ENCODE peak calls at places on chromosomes 5 and 9, in five cellular contexts. One of them, this sample, is unnamed. For H3K4me1, the result is how much of the 10 kb centered on the place peaks cover.

GRCh38 chr5:151005975-151006576 is 14.3 kb upstream of the GPX3 start:
- DNase-seq in endothelial cell of umbilical vein: peak
- DNase-seq in gastrocnemius medialis: peak
- DNase-seq in CD8-positive, alpha-beta memory T cell: no peak
- DNase-seq in tibial artery: peak
- DNase-seq in this sample: peak

GRCh38 chr5:68365894-68366293 is 150.3 kb downstream of the PIK3R1 start:
- DNase-seq in tibial artery: no peak
- DNase-seq in endothelial cell of umbilical vein: no peak
- DNase-seq in CD8-positive, alpha-beta memory T cell: no peak
- DNase-seq in gastrocnemius medialis: no peak
- DNase-seq in this sample: peak

GRCh38 chr5:79947486-79948023 is 43.5 kb downstream of the MTX3 start:
- DNase-seq in gastrocnemius medialis: no peak
- DNase-seq in tibial artery: no peak
- DNase-seq in CD8-positive, alpha-beta memory T cell: no peak
- DNase-seq in endothelial cell of umbilical vein: no peak
- DNase-seq in this sample: no peak

GRCh38 chr9:36102742-36103495 is 33.6 kb upstream of the GLIPR2 start:
- DNase-seq in gastrocnemius medialis: peak
- DNase-seq in endothelial cell of umbilical vein: peak
- DNase-seq in CD8-positive, alpha-beta memory T cell: peak
- DNase-seq in tibial artery: peak
- DNase-seq in this sample: no peak

GRCh38 chr9:127783111-127783621 is 2.7 kb upstream of the CDK9 start:
- DNase-seq in CD8-positive, alpha-beta memory T cell: peak
- DNase-seq in tibial artery: peak
- DNase-seq in gastrocnemius medialis: no peak
- DNase-seq in endothelial cell of umbilical vein: peak
- DNase-seq in this sample: peak

GRCh38 chr9:113350338-113350672 is 964 bp downstream of the BSPRY start:
- DNase-seq in tibial artery: no peak
- DNase-seq in CD8-positive, alpha-beta memory T cell: no peak
- DNase-seq in gastrocnemius medialis: no peak
- DNase-seq in endothelial cell of umbilical vein: no peak
- DNase-seq in this sample: no peak

GRCh38 chr9:70488098-70488792 is 73.8 kb upstream of the KLF9 start:
- DNase-seq in gastrocnemius medialis: no peak
- DNase-seq in endothelial cell of umbilical vein: no peak
- DNase-seq in CD8-positive, alpha-beta memory T cell: no peak
- DNase-seq in tibial artery: no peak
- DNase-seq in this sample: no peak

GRCh38 chr5:118486647-118487046 is 501.7 kb downstream of the DTWD2 start:
- DNase-seq in tibial artery: no peak
- DNase-seq in gastrocnemius medialis: no peak
- DNase-seq in endothelial cell of umbilical vein: no peak
- DNase-seq in CD8-positive, alpha-beta memory T cell: no peak
- DNase-seq in this sample: no peak

GRCh38 chr9:16726023-16726422 is 144.4 kb downstream of the BNC2 start:
- DNase-seq in tibial artery: no peak
- DNase-seq in CD8-positive, alpha-beta memory T cell: no peak
- DNase-seq in gastrocnemius medialis: no peak
- DNase-seq in endothelial cell of umbilical vein: peak
- DNase-seq in this sample: no peak

GRCh38 chr5:109329296-109330252 is 80.2 kb downstream of the PJA2 start:
- DNase-seq in gastrocnemius medialis: no peak
- DNase-seq in tibial artery: no peak
- DNase-seq in CD8-positive, alpha-beta memory T cell: no peak
- DNase-seq in endothelial cell of umbilical vein: peak
- DNase-seq in this sample: no peak

GRCh38 chr9:129455151-129455995 is 165.5 kb downstream of the C9orf50 start:
- DNase-seq in gastrocnemius medialis: no peak
- DNase-seq in tibial artery: no peak
- DNase-seq in endothelial cell of umbilical vein: no peak
- DNase-seq in CD8-positive, alpha-beta memory T cell: no peak
- DNase-seq in this sample: no peak

GRCh38 chr9:129458155-129458661 is 162.7 kb downstream of the C9orf50 start:
- DNase-seq in gastrocnemius medialis: no peak
- DNase-seq in CD8-positive, alpha-beta memory T cell: peak
- DNase-seq in tibial artery: no peak
- DNase-seq in endothelial cell of umbilical vein: no peak
- DNase-seq in this sample: no peak

GRCh38 chr9:129457325-129457779 is 163.5 kb downstream of the C9orf50 start:
- DNase-seq in endothelial cell of umbilical vein: no peak
- DNase-seq in CD8-positive, alpha-beta memory T cell: no peak
- DNase-seq in gastrocnemius medialis: no peak
- DNase-seq in tibial artery: no peak
- DNase-seq in this sample: no peak

GRCh38 chr9:129454468-129455067 is 166.3 kb downstream of the C9orf50 start:
- DNase-seq in endothelial cell of umbilical vein: no peak
- DNase-seq in CD8-positive, alpha-beta memory T cell: no peak
- DNase-seq in tibial artery: no peak
- DNase-seq in gastrocnemius medialis: no peak
- DNase-seq in this sample: no peak

DNA sequence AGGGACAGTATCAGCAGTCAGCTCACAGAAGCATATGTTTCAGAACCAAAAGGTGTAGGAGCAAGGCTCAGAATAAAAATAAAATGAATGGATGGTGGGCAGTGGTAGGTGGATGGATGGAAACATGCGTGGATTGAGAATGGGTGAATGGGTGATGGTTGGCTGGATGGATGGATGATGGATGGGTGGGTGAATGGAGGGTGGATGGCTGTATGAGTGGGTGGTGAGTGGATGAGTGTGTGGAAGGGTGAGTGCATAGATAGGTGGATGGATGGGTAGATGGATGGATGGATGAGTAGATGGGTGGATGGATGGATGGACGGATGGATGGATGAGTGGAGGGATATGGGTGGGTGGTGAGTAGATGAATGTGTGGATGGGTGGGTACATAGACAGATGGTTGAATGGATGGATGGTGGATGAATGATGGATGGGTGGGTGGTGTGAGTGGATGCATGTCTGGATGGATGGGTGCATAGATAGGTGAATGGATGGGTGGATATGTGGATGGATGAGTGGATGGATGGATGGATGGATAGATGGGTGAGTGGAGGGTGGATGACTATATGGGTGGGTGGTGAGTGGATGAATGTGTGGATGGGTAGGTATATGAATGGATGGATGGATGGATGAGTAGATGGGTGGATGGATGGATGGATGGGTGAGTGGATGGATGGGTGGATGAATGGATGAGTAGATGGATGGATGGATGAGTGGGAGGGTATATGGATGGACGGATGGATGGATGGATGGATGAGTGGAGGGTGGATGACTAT is 164.2 kb downstream of the C9orf50 start:
- DNase-seq in CD8-positive, alpha-beta memory T cell: no peak
- DNase-seq in endothelial cell of umbilical vein: no peak
- DNase-seq in tibial artery: no peak
- DNase-seq in gastrocnemius medialis: no peak
- DNase-seq in this sample: no peak
- H3K4me1 ChIP-seq in CD8-positive, alpha-beta memory T cell: under half
- H3K4me1 ChIP-seq in endothelial cell of umbilical vein: under half
- H3K4me1 ChIP-seq in tibial artery: under half
- H3K4me1 ChIP-seq in gastrocnemius medialis: under half
- H3K4me1 ChIP-seq in this sample: under half

DNA sequence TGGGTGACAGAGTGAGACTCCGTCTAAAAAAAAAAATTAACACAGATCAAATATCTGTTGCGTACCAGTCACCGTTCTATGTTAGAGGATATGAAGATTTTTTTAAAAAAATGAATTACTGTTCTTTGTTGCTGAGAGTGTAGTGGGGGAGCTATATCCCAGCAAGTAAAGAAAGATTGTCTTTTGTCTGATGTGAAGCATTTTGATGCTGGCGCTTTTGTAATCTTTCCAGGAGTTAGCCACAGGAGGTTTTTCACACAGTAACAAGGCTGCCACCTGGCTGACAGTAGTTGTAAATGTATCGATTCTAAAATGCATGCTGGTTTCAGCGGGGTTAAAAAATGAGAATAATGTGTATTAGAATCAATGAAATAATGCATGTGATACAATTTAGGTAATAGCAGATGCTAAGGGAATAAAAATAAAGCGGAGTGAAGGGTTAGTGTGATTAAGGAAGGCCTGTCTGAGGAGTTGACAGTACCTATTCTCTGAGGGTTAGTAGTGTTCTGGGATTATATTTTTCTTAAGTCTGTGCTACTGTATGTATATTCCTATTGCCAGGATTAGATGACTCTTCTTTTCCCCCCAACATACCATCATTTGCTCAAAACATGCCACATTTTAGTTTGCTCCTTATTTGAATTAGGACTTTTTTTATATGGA is 3.4 kb downstream of the LMNB1 start:
- DNase-seq in tibial artery: no peak
- DNase-seq in CD8-positive, alpha-beta memory T cell: peak
- DNase-seq in gastrocnemius medialis: peak
- DNase-seq in endothelial cell of umbilical vein: peak
- DNase-seq in this sample: no peak
- H3K27ac ChIP-seq in tibial artery: no peak
- H3K27ac ChIP-seq in CD8-positive, alpha-beta memory T cell: no peak
- H3K27ac ChIP-seq in gastrocnemius medialis: no peak
- H3K27ac ChIP-seq in endothelial cell of umbilical vein: no peak
- H3K27ac ChIP-seq in this sample: no peak

GRCh38 chr5:97131139-97131710 is 11.2 kb downstream of the LIX1 start:
- DNase-seq in CD8-positive, alpha-beta memory T cell: no peak
- DNase-seq in endothelial cell of umbilical vein: no peak
- DNase-seq in gastrocnemius medialis: no peak
- DNase-seq in tibial artery: no peak
- DNase-seq in this sample: no peak
- H3K4me1 ChIP-seq in CD8-positive, alpha-beta memory T cell: under half
- H3K4me1 ChIP-seq in endothelial cell of umbilical vein: under half
- H3K4me1 ChIP-seq in gastrocnemius medialis: under half
- H3K4me1 ChIP-seq in tibial artery: under half
- H3K4me1 ChIP-seq in this sample: under half

GRCh38 chr9:89743576-89744254 is 138.9 kb downstream of the GADD45G start:
- DNase-seq in tibial artery: no peak
- DNase-seq in CD8-positive, alpha-beta memory T cell: peak
- DNase-seq in endothelial cell of umbilical vein: no peak
- DNase-seq in gastrocnemius medialis: no peak
- DNase-seq in this sample: no peak
- H3K27ac ChIP-seq in tibial artery: no peak
- H3K27ac ChIP-seq in CD8-positive, alpha-beta memory T cell: no peak
- H3K27ac ChIP-seq in endothelial cell of umbilical vein: no peak
- H3K27ac ChIP-seq in gastrocnemius medialis: no peak
- H3K27ac ChIP-seq in this sample: no peak

GRCh38 chr9:133060417-133060841 is 1.4 kb upstream of the CEL start:
- DNase-seq in gastrocnemius medialis: no peak
- DNase-seq in CD8-positive, alpha-beta memory T cell: no peak
- DNase-seq in endothelial cell of umbilical vein: no peak
- DNase-seq in tibial artery: no peak
- DNase-seq in this sample: no peak
- H3K4me1 ChIP-seq in gastrocnemius medialis: under half
- H3K4me1 ChIP-seq in CD8-positive, alpha-beta memory T cell: under half
- H3K4me1 ChIP-seq in endothelial cell of umbilical vein: under half
- H3K4me1 ChIP-seq in tibial artery: under half
- H3K4me1 ChIP-seq in this sample: under half

GRCh38 chr9:124812401-124813016 is 35.6 kb downstream of the OLFML2A start:
- DNase-seq in gastrocnemius medialis: no peak
- DNase-seq in endothelial cell of umbilical vein: no peak
- DNase-seq in CD8-positive, alpha-beta memory T cell: no peak
- DNase-seq in tibial artery: no peak
- DNase-seq in this sample: no peak
- H3K27ac ChIP-seq in gastrocnemius medialis: no peak
- H3K27ac ChIP-seq in endothelial cell of umbilical vein: no peak
- H3K27ac ChIP-seq in CD8-positive, alpha-beta memory T cell: no peak
- H3K27ac ChIP-seq in tibial artery: no peak
- H3K27ac ChIP-seq in this sample: peak

GRCh38 chr9:137304383-137305059 is 2.5 kb upstream of the NRARP start:
- DNase-seq in gastrocnemius medialis: no peak
- DNase-seq in CD8-positive, alpha-beta memory T cell: no peak
- DNase-seq in tibial artery: peak
- DNase-seq in endothelial cell of umbilical vein: no peak
- DNase-seq in this sample: no peak
- H3K4me1 ChIP-seq in gastrocnemius medialis: under half
- H3K4me1 ChIP-seq in CD8-positive, alpha-beta memory T cell: under half
- H3K4me1 ChIP-seq in tibial artery: under half
- H3K4me1 ChIP-seq in endothelial cell of umbilical vein: under half
- H3K4me1 ChIP-seq in this sample: half or more

DNA sequence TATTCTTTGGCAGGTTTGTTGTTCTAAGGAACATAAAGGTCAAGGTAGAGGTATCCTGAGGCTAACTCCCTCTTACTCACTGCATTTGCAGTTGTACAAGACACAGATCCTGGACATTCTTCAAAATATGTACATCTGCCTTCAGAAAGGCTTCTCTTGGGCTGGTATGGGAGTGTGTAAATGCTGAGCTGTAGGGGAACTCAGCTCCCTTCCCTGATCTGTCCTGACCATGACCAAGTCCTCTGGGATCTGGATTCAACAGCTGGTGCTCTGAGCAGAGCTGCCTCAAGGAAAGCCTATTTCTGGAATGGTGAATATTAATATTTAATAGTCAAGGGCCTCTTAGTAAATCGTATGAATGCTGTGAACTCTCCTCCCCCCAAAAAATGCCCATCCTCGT is 117.4 kb downstream of the PRKACG start:
- DNase-seq in CD8-positive, alpha-beta memory T cell: no peak
- DNase-seq in tibial artery: no peak
- DNase-seq in endothelial cell of umbilical vein: no peak
- DNase-seq in gastrocnemius medialis: no peak
- DNase-seq in this sample: no peak
- H3K27ac ChIP-seq in CD8-positive, alpha-beta memory T cell: no peak
- H3K27ac ChIP-seq in tibial artery: no peak
- H3K27ac ChIP-seq in endothelial cell of umbilical vein: no peak
- H3K27ac ChIP-seq in gastrocnemius medialis: peak
- H3K27ac ChIP-seq in this sample: no peak

GRCh38 chr5:116517557-116517956 is 57.1 kb downstream of the SEMA6A start:
- DNase-seq in tibial artery: no peak
- DNase-seq in CD8-positive, alpha-beta memory T cell: no peak
- DNase-seq in endothelial cell of umbilical vein: no peak
- DNase-seq in gastrocnemius medialis: no peak
- DNase-seq in this sample: peak

GRCh38 chr5:116516021-116516420 is 58.6 kb downstream of the SEMA6A start:
- DNase-seq in tibial artery: no peak
- DNase-seq in endothelial cell of umbilical vein: no peak
- DNase-seq in CD8-positive, alpha-beta memory T cell: no peak
- DNase-seq in gastrocnemius medialis: no peak
- DNase-seq in this sample: no peak

GRCh38 chr5:116521173-116521872 is 53.3 kb downstream of the SEMA6A start:
- DNase-seq in CD8-positive, alpha-beta memory T cell: no peak
- DNase-seq in endothelial cell of umbilical vein: no peak
- DNase-seq in tibial artery: no peak
- DNase-seq in gastrocnemius medialis: no peak
- DNase-seq in this sample: no peak

GRCh38 chr5:116520706-116521105 is 53.9 kb downstream of the SEMA6A start:
- DNase-seq in tibial artery: no peak
- DNase-seq in endothelial cell of umbilical vein: no peak
- DNase-seq in CD8-positive, alpha-beta memory T cell: no peak
- DNase-seq in gastrocnemius medialis: no peak
- DNase-seq in this sample: no peak

GRCh38 chr5:116518423-116518822 is 56.2 kb downstream of the SEMA6A start:
- DNase-seq in tibial artery: no peak
- DNase-seq in CD8-positive, alpha-beta memory T cell: no peak
- DNase-seq in gastrocnemius medialis: no peak
- DNase-seq in endothelial cell of umbilical vein: no peak
- DNase-seq in this sample: no peak
- H3K4me1 ChIP-seq in tibial artery: under half
- H3K4me1 ChIP-seq in CD8-positive, alpha-beta memory T cell: under half
- H3K4me1 ChIP-seq in gastrocnemius medialis: under half
- H3K4me1 ChIP-seq in endothelial cell of umbilical vein: under half
- H3K4me1 ChIP-seq in this sample: under half